ENCODE peak calls at places on chromosomes 12 and 14, in ten cellular contexts. E, N, X, Q, K, F, S, A, Y and U are unnamed samples.

GRCh38 chr12:106903241-106903950 is 52.3 kb upstream of the TMEM263 start:
- DNase-seq in E (peak; percentile 55), N (peak; percentile 80), X (peak; percentile 37), Q (peak; percentile 66), K (peak; percentile 43), F (no peak), S (peak; percentile 59), A (peak; percentile 51), Y (peak; percentile 68), U (peak; percentile 90)

GRCh38 chr12:104741072-104741471 is 217.0 kb downstream of the SLC41A2 start:
- DNase-seq in E (no peak), N (no peak), X (no peak), Q (no peak), K (no peak), F (no peak), S (no peak), A (peak; percentile 66), Y (no peak), U (no peak)

GRCh38 chr12:102216086-102216691 is 18.6 kb upstream of the PMCH start:
- DNase-seq in E (no peak), N (peak; percentile 86), X (no peak), Q (peak; percentile 61), K (peak; percentile 55), F (no peak), S (peak; percentile 8), A (no peak), Y (peak; percentile 67), U (no peak)

GRCh38 chr14:55107766-55108554 is 21.1 kb upstream of the LGALS3 start:
- DNase-seq in E (peak; percentile 19), N (peak; percentile 97), X (peak; percentile 97), Q (peak; percentile 97), K (peak; percentile 98), F (no peak), S (peak; percentile 90), A (peak; percentile 40), Y (peak; percentile 97), U (peak; percentile 83)

GRCh38 chr14:52314521-52315354 is 626 bp downstream of the PTGER2 start:
- DNase-seq in E (peak; percentile 37), N (peak; percentile 35), X (no peak), Q (peak; percentile 30), K (peak; percentile 38), F (no peak), S (peak; percentile 33), A (peak; percentile 19), Y (peak; percentile 37), U (peak; percentile 45)

GRCh38 chr14:29148221-29148620 is 381.6 kb downstream of the FOXG1 start:
- DNase-seq in E (no peak), N (no peak), X (no peak), Q (no peak), K (no peak), F (no peak), S (no peak), A (no peak), Y (no peak), U (no peak)

GRCh38 chr14:90428676-90429075 is 31.8 kb downstream of the CALM1 start:
- DNase-seq in E (no peak), N (no peak), X (no peak), Q (no peak), K (no peak), F (no peak), S (no peak), A (no peak), Y (no peak), U (no peak)

GRCh38 chr12:67811437-67812361 is 163.2 kb downstream of the DYRK2 start:
- DNase-seq in E (no peak), N (peak; percentile 93), X (no peak), Q (peak; percentile 78), K (peak; percentile 85), F (no peak), S (peak; percentile 92), A (no peak), Y (peak; percentile 79), U (no peak)